ENCODE peak calls at places on chromosomes 3 and 15, in six cellular contexts. A, R, U, W, V and M are unnamed samples.

GRCh38 chr3:113741086-113741485 is 5.0 kb downstream of the NAA50 start:
- DNase-seq in A (no peak), R (no peak), U (no peak), W (no peak), V (no peak), M (no peak)

GRCh38 chr3:136583823-136584222 is 168.4 kb downstream of the STAG1 start:
- DNase-seq in A (no peak), R (no peak), U (no peak), W (no peak), V (no peak), M (no peak)

GRCh38 chr15:41493205-41493901 is at the start of gene ITPKA:
- DNase-seq in A (peak), R (peak), U (peak), W (peak), V (no peak), M (peak)

GRCh38 chr3:149898771-149899170 is 71.9 kb downstream of the PFN2 start:
- DNase-seq in A (peak), R (no peak), U (peak), W (no peak), V (no peak), M (no peak)

GRCh38 chr3:88641033-88641604 is 466.3 kb upstream of the EPHA3 start:
- DNase-seq in A (no peak), R (no peak), U (no peak), W (no peak), V (no peak), M (no peak)

GRCh38 chr3:105431171-105431570 is 64.5 kb downstream of the ALCAM start:
- DNase-seq in A (no peak), R (no peak), U (peak), W (no peak), V (no peak), M (no peak)

GRCh38 chr3:134029734-134030381 is at the start of gene SLCO2A1:
- DNase-seq in A (peak), R (peak), U (peak), W (peak), V (no peak), M (peak)

GRCh38 chr15:84750583-84751092 is 2.2 kb downstream of the ZNF592 start:
- DNase-seq in A (no peak), R (no peak), U (no peak), W (no peak), V (no peak), M (no peak)

GRCh38 chr3:47117803-47118364 is 46.0 kb downstream of the SETD2 start:
- DNase-seq in A (no peak), R (no peak), U (no peak), W (no peak), V (no peak), M (no peak)

GRCh38 chr3:65828706-65829105 is 210.0 kb downstream of the MAGI1 start:
- DNase-seq in A (no peak), R (peak), U (peak), W (no peak), V (no peak), M (peak)

GRCh38 chr3:24343084-24343783 is 151.4 kb downstream of the THRB start:
- DNase-seq in A (peak), R (no peak), U (peak), W (no peak), V (no peak), M (no peak)

GRCh38 chr3:187621881-187622280 is 48.3 kb downstream of the SST start:
- DNase-seq in A (no peak), R (no peak), U (no peak), W (no peak), V (no peak), M (no peak)

GRCh38 chr15:72238586-72238985 is 7.6 kb upstream of the PKM start:
- DNase-seq in A (no peak), R (no peak), U (no peak), W (no peak), V (no peak), M (peak)

GRCh38 chr15:72239652-72240051 is 8.7 kb upstream of the PKM start:
- DNase-seq in A (no peak), R (no peak), U (no peak), W (no peak), V (no peak), M (no peak)

GRCh38 chr15:72236381-72237285 is 5.6 kb upstream of the PKM start:
- DNase-seq in A (no peak), R (no peak), U (peak), W (no peak), V (no peak), M (no peak)

GRCh38 chr15:72235298-72235697 is 4.3 kb upstream of the PKM start:
- DNase-seq in A (no peak), R (no peak), U (no peak), W (no peak), V (no peak), M (no peak)

DNA sequence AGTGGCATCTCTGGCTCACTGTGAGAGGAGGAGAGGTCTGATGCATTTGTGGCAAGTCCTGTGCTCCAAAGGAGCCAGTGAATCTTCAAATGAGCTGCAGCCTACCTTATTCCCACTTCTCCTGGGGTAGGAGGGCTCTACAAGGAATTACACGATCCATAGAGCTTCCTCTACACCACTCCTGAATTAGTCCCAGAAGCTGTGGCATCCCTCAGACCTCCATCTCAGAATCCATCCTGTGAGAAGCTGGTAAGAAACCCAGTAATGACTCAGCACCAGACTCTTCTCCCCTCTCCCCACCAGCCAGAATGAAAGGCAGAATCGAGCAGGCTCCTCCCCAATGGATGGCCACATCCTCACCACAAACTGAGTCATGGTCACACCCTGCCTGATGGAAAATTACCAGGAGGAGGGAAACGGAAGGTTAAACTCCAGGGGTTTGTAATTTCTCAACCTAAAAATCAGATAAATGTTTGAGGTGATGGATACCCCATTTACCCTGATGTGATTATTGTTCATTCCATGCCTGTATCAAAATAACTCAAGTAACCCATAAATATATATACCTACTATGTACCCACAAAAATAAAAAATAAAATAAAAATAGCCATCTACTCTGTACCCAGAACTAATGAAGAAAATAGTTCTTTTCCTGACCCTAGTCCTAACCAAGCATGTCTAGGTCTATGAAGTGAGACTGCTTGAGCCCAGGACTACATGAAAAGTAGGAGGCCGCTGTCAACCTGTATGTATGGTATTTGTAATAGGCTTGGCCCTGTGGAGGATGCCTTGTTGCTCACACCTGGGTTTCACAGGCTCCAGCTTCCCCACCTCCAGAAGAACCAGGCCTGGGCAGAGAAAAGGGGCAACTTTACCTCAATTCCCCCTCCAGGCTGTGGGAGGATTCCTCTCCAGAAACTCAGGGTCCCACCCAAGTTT is 6.6 kb upstream of the PKM start:
- DNase-seq in A (peak), R (peak), U (peak), W (no peak), V (peak), M (peak)
- H3K4ac ChIP-seq in A (peak), R (no peak), U (peak), W (no peak), V (no peak), M (peak)

DNA sequence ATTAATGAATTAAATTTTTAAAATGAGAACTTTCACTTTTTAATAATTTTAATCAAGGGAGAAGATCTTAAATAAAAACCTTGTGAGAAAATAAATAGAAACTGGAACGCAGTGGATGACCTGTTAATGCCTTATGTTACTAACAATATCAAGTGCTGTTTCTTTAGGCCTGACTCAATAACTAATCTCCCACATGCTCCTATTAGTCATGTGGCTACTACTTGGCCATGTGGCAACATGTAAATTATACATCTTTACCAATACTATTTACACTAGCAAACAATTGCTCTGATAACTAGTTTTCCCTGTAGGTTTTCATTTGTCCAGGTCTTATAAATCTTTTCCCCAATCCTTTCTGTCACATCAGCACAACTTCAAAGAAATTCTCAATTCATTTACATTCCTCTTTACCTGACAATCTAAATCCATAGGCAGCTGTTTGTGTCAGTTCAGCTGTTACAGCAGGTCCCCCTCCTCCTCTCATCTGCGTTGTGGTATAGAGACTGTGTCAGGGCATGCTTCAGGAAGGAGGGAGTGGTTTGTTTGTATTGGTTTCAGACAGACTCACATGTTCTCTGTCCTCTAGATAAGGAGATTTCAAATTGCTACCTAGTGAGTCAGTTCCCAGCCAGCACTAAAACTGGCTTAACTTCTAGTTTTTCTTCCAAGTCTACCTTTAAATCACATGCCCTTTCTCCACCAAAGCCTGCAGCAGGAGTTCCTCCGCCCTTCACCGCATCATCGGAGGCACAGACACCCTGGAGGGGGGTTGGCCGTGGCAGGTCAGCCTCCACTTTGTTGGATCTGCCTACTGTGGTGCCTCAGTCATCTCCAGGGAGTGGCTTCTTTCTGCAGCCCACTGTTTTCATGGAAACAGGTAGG is 11.3 kb upstream of the C3orf52 start:
- DNase-seq in A (peak), R (peak), U (peak), W (no peak), V (no peak), M (peak)
- H2AFZ ChIP-seq in A (no peak), R (no peak), U (peak), W (peak), V (peak), M (peak)

GRCh38 chr15:89414571-89414970 is 79.9 kb upstream of the POLG start:
- DNase-seq in A (no peak), R (no peak), U (no peak), W (no peak), V (no peak), M (peak)

GRCh38 chr15:89416339-89417183 is 79.8 kb downstream of the RHCG start:
- DNase-seq in A (peak), R (peak), U (peak), W (peak), V (peak), M (peak)

GRCh38 chr15:89413877-89414276 is 79.3 kb upstream of the POLG start:
- DNase-seq in A (no peak), R (no peak), U (no peak), W (no peak), V (no peak), M (peak)

GRCh38 chr15:89419370-89419984 is 76.9 kb downstream of the RHCG start:
- DNase-seq in A (peak), R (peak), U (peak), W (peak), V (no peak), M (no peak)

DNA sequence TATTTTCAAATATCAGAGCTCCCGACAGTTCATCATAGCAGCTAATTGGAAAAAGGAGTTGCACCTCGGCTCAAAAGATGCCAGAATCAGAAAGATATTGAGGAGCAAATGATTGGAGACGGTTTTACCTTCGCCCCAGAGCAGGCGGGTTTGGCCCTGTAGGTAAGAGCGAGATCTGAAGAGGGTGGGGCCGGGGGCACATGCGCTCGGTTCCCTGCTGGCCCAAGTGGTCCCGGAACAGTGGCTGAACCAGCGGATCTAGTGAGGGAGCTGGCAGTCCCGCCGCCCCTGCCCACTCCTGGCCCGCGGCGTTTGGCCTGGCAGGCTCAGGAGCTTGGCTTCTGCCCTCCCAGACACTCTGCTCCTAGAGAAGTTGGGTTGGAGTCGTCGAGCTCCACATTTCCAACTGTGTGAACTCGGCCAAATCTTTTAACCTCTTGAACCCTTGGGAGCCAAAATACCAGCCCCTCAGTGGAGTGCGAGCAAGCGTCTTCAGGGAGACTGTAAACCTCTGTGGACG is 79.1 kb downstream of the RHCG start:
- DNase-seq in A (no peak), R (no peak), U (no peak), W (no peak), V (no peak), M (no peak)
- H4K91ac ChIP-seq in A (no peak), R (no peak), U (no peak), W (no peak), V (no peak), M (no peak)

GRCh38 chr3:196081834-196082470 is at the start of gene TFRC:
- DNase-seq in A (peak), R (peak), U (peak), W (peak), V (peak), M (peak)

GRCh38 chr3:196080517-196080841 is 1.4 kb downstream of the TFRC start:
- DNase-seq in A (no peak), R (no peak), U (no peak), W (no peak), V (no peak), M (no peak)

GRCh38 chr3:196082471-196082971 is 631 bp upstream of the TFRC start:
- DNase-seq in A (no peak), R (no peak), U (peak), W (no peak), V (no peak), M (no peak)

GRCh38 chr3:196085534-196085933 is 3.6 kb upstream of the TFRC start:
- DNase-seq in A (no peak), R (no peak), U (no peak), W (no peak), V (no peak), M (no peak)

GRCh38 chr3:196080997-196081833 is 675 bp downstream of the TFRC start:
- DNase-seq in A (peak), R (peak), U (peak), W (peak), V (no peak), M (peak)
- H3K4ac ChIP-seq in A (peak), R (peak), U (peak), W (peak), V (peak), M (peak)

DNA sequence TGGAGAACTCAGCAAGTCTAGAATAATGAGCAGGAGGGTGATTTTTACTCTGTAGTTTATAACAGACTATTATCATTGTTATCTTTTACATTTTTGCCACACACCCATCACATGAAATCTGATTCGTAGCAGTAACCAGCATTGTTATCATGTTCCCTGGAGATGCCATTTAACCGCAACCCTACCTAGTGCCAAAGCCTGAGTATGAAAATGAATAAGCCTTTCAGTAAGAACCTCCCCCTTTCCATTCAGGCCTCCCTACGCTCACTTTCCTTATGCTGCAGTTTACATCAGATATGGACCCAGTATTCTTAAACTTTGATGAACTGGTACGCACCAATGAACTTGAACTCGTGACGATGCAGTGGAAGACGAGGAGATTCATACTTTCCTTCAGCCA is 158.7 kb upstream of the SPRED1 start:
- DNase-seq in A (no peak), R (no peak), U (no peak), W (no peak), V (no peak), M (no peak)
- H2AFZ ChIP-seq in A (no peak), R (no peak), U (no peak), W (no peak), V (peak), M (no peak)

GRCh38 chr3:79351693-79352092 is 416.1 kb downstream of the ROBO1 start:
- DNase-seq in A (no peak), R (no peak), U (no peak), W (no peak), V (no peak), M (no peak)
- H4K91ac ChIP-seq in A (no peak), R (no peak), U (no peak), W (no peak), V (no peak), M (no peak)